ENCODE peak calls at places on chromosome 18, in six cellular contexts. W is GM13976, B is AG04449, Q is GM20000, K is PC-9, A is AG04450. J is an unnamed sample.

GRCh38 chr18:3304832-3305231 is 42.9 kb downstream of the MYL12B start:
- DNase-seq in K (no peak), Q (no peak), A (no peak), W (no peak), B (no peak), J (no peak)

GRCh38 chr18:26700201-26700600 is 151.8 kb upstream of the KCTD1 start:
- DNase-seq in B (no peak), Q (no peak), W (no peak), A (no peak), K (no peak), J (no peak)

GRCh38 chr18:13141209-13141608 is 77.4 kb upstream of the LDLRAD4 start:
- DNase-seq in A (no peak), Q (no peak), W (no peak), B (no peak), K (no peak), J (no peak)

GRCh38 chr18:33307520-33307919 is 133.0 kb downstream of the CCDC178 start:
- DNase-seq in Q (no peak), K (no peak), A (no peak), W (no peak), B (no peak), J (no peak)

GRCh38 chr18:31983020-31983419 is 35.6 kb upstream of the RNF125 start:
- DNase-seq in W (no peak), Q (no peak), B (no peak), A (no peak), K (no peak), J (no peak)

GRCh38 chr18:75880913-75881504 is 453.5 kb upstream of the SMIM21 start:
- DNase-seq in B (no peak), A (no peak), W (no peak), Q (no peak), K (no peak), J (no peak)

GRCh38 chr18:35171315-35171987 is 69.4 kb upstream of the ZNF397 start:
- DNase-seq in A (no peak), Q (no peak), W (no peak), K (no peak), B (no peak), J (no peak)

GRCh38 chr18:45684341-45685115 is 39.5 kb upstream of the SLC14A1 start:
- DNase-seq in Q (no peak), A (no peak), B (no peak), K (no peak), W (no peak), J (no peak)

GRCh38 chr18:33577688-33578370 is at the start of gene ASXL3:
- DNase-seq in W (peak), B (no peak), Q (peak), A (no peak), K (no peak), J (peak)

GRCh38 chr18:49865401-49865800 is 52.1 kb upstream of the ACAA2 start:
- DNase-seq in A (no peak), K (no peak), B (no peak), W (no peak), Q (no peak), J (no peak)

GRCh38 chr18:38241736-38242135 is 676.1 kb upstream of the CELF4 start:
- DNase-seq in B (no peak), K (no peak), Q (no peak), W (no peak), A (no peak), J (no peak)

GRCh38 chr18:2169656-2170055 is 401.6 kb downstream of the METTL4 start:
- DNase-seq in K (no peak), Q (no peak), W (no peak), A (no peak), B (no peak), J (no peak)

GRCh38 chr18:36095936-36096519 is 28.7 kb upstream of the RPRD1A start:
- DNase-seq in Q (peak), W (peak), A (peak), B (peak), K (no peak), J (peak)

GRCh38 chr18:37551249-37551648 is 14.3 kb downstream of the CELF4 start:
- DNase-seq in Q (no peak), A (no peak), W (no peak), K (no peak), B (no peak), J (no peak)

GRCh38 chr18:62715829-62716678 is 713 bp downstream of the PHLPP1 start:
- DNase-seq in Q (peak), B (no peak), A (no peak), K (peak), W (peak), J (peak)

GRCh38 chr18:6406075-6406909 is 8.4 kb downstream of the L3MBTL4 start:
- DNase-seq in B (no peak), A (no peak), Q (no peak), K (no peak), W (no peak), J (no peak)

GRCh38 chr18:45957100-45957499 is 10.0 kb downstream of the EPG5 start:
- DNase-seq in W (no peak), K (no peak), A (peak), B (no peak), Q (no peak), J (no peak)

GRCh38 chr18:59516356-59517155 is 157.5 kb upstream of the LMAN1 start:
- DNase-seq in A (peak), K (peak), Q (no peak), W (no peak), B (no peak), J (peak)

GRCh38 chr18:45749918-45750689 is 26.1 kb downstream of the SLC14A1 start:
- DNase-seq in Q (no peak), W (no peak), A (no peak), K (no peak), B (no peak), J (peak)

GRCh38 chr18:3982541-3982940 is 472.6 kb downstream of the DLGAP1 start:
- DNase-seq in A (peak), W (no peak), Q (no peak), B (no peak), K (no peak), J (no peak)

GRCh38 chr18:32771871-32772499 is 838 bp downstream of the KLHL14 start:
- DNase-seq in Q (peak), B (no peak), W (peak), A (no peak), K (no peak), J (peak)

GRCh38 chr18:41073372-41073954 is 881.6 kb upstream of the PIK3C3 start:
- DNase-seq in Q (no peak), K (no peak), A (no peak), W (no peak), B (peak), J (no peak)

GRCh38 chr18:46676162-46676830 is 19.3 kb upstream of the LOXHD1 start:
- DNase-seq in A (no peak), B (no peak), Q (no peak), K (no peak), W (no peak), J (no peak)

GRCh38 chr18:27715751-27716150 is 461.2 kb downstream of the CDH2 start:
- DNase-seq in K (no peak), A (no peak), Q (no peak), W (no peak), B (no peak), J (no peak)

GRCh38 chr18:36527740-36528455 is 230.4 kb downstream of the FHOD3 start:
- DNase-seq in B (no peak), W (no peak), Q (no peak), A (no peak), K (peak), J (no peak)

GRCh38 chr18:21330122-21330701 is 88.2 kb downstream of the GREB1L start:
- DNase-seq in B (no peak), A (no peak), Q (no peak), K (peak), W (no peak), J (peak)

GRCh38 chr18:43869451-43870008 is 592.2 kb upstream of the SYT4 start:
- DNase-seq in W (no peak), A (no peak), Q (no peak), B (peak), K (no peak), J (no peak)

GRCh38 chr18:32295604-32296003 is 105.8 kb downstream of the MEP1B start:
- DNase-seq in Q (no peak), K (no peak), W (no peak), A (no peak), B (no peak), J (no peak)

GRCh38 chr18:49249523-49249922 is 210.9 kb downstream of the DYM start:
- DNase-seq in Q (no peak), K (no peak), B (peak), A (no peak), W (no peak), J (no peak)

GRCh38 chr18:29321561-29321960 is 1144.6 kb upstream of the CDH2 start:
- DNase-seq in Q (no peak), B (no peak), W (no peak), K (no peak), A (no peak), J (no peak)

DNA sequence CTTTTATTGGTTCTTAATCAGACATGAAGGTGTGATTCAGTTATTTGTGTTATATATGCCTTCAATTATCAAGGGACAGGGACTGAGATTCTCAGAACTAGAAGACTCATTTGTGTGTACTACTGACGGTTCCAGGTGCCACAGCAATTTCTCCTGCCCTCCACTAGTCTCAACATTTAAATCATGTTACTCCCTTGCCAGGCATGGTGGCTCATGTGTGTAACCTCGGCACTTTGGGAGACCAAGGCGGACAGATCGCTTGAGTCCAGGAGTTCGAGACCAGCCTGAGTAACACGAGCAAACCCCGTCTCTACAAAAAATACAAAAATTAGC is 1.1 kb downstream of the CNDP2 start:
- DNase-seq in A (no peak), K (no peak), B (no peak), Q (no peak), W (no peak), J (no peak)
- TF ChIP-seq CTCF in A (no peak), K (no peak), B (no peak), Q (no peak), W (no peak), J (no peak)

GRCh38 chr18:9403795-9404564 is 69.4 kb downstream of the TWSG1 start:
- DNase-seq in K (no peak), W (no peak), A (no peak), Q (no peak), B (no peak), J (no peak)
- TF ChIP-seq CTCF in K (no peak), W (peak), A (no peak), Q (peak), B (no peak), J (no peak)

GRCh38 chr18:55105873-55106272 is 146.6 kb upstream of the CCDC68 start:
- DNase-seq in K (no peak), A (no peak), B (no peak), Q (no peak), W (no peak), J (no peak)
- TF ChIP-seq CTCF in K (no peak), A (no peak), B (no peak), Q (no peak), W (no peak), J (no peak)

GRCh38 chr18:52716926-52717325 is 376.9 kb downstream of the DCC start:
- DNase-seq in B (peak), A (no peak), W (no peak), Q (no peak), K (peak), J (no peak)
- TF ChIP-seq CTCF in B (peak), A (peak), W (no peak), Q (no peak), K (peak), J (no peak)

GRCh38 chr18:25561923-25562322 is 210.0 kb upstream of the ZNF521 start:
- DNase-seq in Q (peak), A (peak), W (peak), K (no peak), B (no peak), J (peak)
- TF ChIP-seq CTCF in Q (no peak), A (peak), W (no peak), K (peak), B (peak), J (no peak)

GRCh38 chr18:70464343-70465114 is 175.7 kb downstream of the SOCS6 start:
- DNase-seq in K (peak), W (peak), A (no peak), Q (peak), B (no peak), J (peak)
- TF ChIP-seq CTCF in K (no peak), W (no peak), A (peak), Q (no peak), B (peak), J (no peak)

DNA sequence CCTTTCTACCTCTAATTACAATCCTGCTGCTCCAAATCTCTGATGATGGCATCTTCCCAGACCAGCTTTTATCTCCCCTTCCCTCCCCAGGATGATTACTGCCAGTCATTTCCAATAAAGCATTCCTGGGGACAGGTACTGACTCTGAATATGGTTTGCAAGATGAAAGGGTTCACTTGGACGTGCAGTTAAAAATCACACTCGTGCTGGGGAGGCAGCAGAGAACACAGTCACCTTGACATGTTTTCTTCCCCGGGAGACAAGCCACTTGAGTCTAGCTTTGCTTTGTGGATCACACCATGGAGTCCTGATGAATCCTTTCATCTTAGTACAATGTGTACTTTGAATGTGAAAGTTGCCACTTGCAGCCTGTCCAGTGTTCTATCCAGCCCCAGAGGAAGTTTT is 175.0 kb downstream of the ALPK2 start:
- DNase-seq in B (no peak), A (no peak), K (no peak), W (no peak), Q (no peak), J (no peak)
- TF ChIP-seq CTCF in B (no peak), A (no peak), K (no peak), W (no peak), Q (no peak), J (no peak)

GRCh38 chr18:902179-902718 is 2.4 kb upstream of the ADCYAP1 start:
- DNase-seq in A (no peak), B (no peak), Q (no peak), K (peak), W (no peak), J (peak)
- TF ChIP-seq CTCF in A (no peak), B (no peak), Q (no peak), K (peak), W (no peak), J (no peak)

DNA sequence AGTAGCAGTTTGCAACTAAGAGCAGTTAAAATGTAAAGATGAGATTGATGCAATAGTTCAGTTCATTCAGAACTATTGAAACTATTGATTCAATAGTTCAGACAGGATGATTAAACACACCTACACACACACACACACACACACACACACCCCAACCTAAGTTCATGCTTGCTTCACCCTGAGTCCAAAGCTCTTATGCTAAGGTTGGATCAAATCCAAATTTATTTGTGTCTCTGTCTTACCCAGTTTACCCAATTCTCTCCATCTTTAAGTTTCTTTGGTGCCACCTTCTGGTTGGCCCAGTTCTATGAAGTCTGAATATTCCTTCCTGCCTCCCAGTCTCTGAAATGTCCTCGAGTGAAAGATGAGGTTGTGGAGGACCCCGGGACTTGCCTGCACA is 5.1 kb downstream of the SERPINB8 start:
- DNase-seq in B (no peak), K (no peak), A (no peak), W (no peak), Q (no peak), J (peak)
- TF ChIP-seq CTCF in B (peak), K (no peak), A (peak), W (no peak), Q (peak), J (peak)